ENCODE peak calls at places on chromosome 2, in ten cellular contexts. One of them, this sample, is unnamed.

GRCh38 chr2:71896385-71897144 is 251.1 kb downstream of the CYP26B1 start:
- DNase-seq in aorta: no peak
- DNase-seq in T-cell: no peak
- DNase-seq in type B pancreatic cell: no peak
- DNase-seq in GM04504: no peak
- DNase-seq in stimulated activated CD8-positive, alpha-beta memory T cell treated with anti-CD3 and anti-CD28 coated beads, Interleukin-2, amount 100 ng/mL, for 48 hours: no peak
- DNase-seq in C1 segment of cervical spinal cord: peak
- DNase-seq in cardiac muscle cell: no peak
- DNase-seq in AG09309: no peak
- DNase-seq in T-helper 1 cell: no peak
- DNase-seq in this sample: no peak

GRCh38 chr2:74516070-74516633 is 1.9 kb downstream of the TLX2 start:
- DNase-seq in T-helper 1 cell: peak
- DNase-seq in AG09309: no peak
- DNase-seq in type B pancreatic cell: no peak
- DNase-seq in GM04504: no peak
- DNase-seq in T-cell: peak
- DNase-seq in C1 segment of cervical spinal cord: peak
- DNase-seq in cardiac muscle cell: peak
- DNase-seq in aorta: peak
- DNase-seq in stimulated activated CD8-positive, alpha-beta memory T cell treated with anti-CD3 and anti-CD28 coated beads, Interleukin-2, amount 100 ng/mL, for 48 hours: peak
- DNase-seq in this sample: no peak

GRCh38 chr2:63790491-63790890 is 51.2 kb upstream of the UGP2 start:
- DNase-seq in AG09309: no peak
- DNase-seq in stimulated activated CD8-positive, alpha-beta memory T cell treated with anti-CD3 and anti-CD28 coated beads, Interleukin-2, amount 100 ng/mL, for 48 hours: no peak
- DNase-seq in C1 segment of cervical spinal cord: no peak
- DNase-seq in T-cell: no peak
- DNase-seq in GM04504: no peak
- DNase-seq in type B pancreatic cell: no peak
- DNase-seq in cardiac muscle cell: no peak
- DNase-seq in aorta: no peak
- DNase-seq in T-helper 1 cell: no peak
- DNase-seq in this sample: no peak

GRCh38 chr2:168060956-168061750 is 186.2 kb downstream of the STK39 start:
- DNase-seq in T-helper 1 cell: no peak
- DNase-seq in GM04504: peak
- DNase-seq in stimulated activated CD8-positive, alpha-beta memory T cell treated with anti-CD3 and anti-CD28 coated beads, Interleukin-2, amount 100 ng/mL, for 48 hours: no peak
- DNase-seq in cardiac muscle cell: no peak
- DNase-seq in aorta: no peak
- DNase-seq in T-cell: no peak
- DNase-seq in C1 segment of cervical spinal cord: no peak
- DNase-seq in type B pancreatic cell: no peak
- DNase-seq in AG09309: peak
- DNase-seq in this sample: no peak

GRCh38 chr2:70574618-70575017 is 21.0 kb upstream of the TGFA start:
- DNase-seq in stimulated activated CD8-positive, alpha-beta memory T cell treated with anti-CD3 and anti-CD28 coated beads, Interleukin-2, amount 100 ng/mL, for 48 hours: no peak
- DNase-seq in AG09309: no peak
- DNase-seq in T-helper 1 cell: no peak
- DNase-seq in type B pancreatic cell: no peak
- DNase-seq in aorta: no peak
- DNase-seq in C1 segment of cervical spinal cord: no peak
- DNase-seq in T-cell: no peak
- DNase-seq in GM04504: no peak
- DNase-seq in cardiac muscle cell: no peak
- DNase-seq in this sample: no peak

GRCh38 chr2:39925312-39925711 is 146.3 kb upstream of the THUMPD2 start:
- DNase-seq in AG09309: no peak
- DNase-seq in cardiac muscle cell: no peak
- DNase-seq in type B pancreatic cell: no peak
- DNase-seq in C1 segment of cervical spinal cord: no peak
- DNase-seq in T-helper 1 cell: no peak
- DNase-seq in aorta: no peak
- DNase-seq in stimulated activated CD8-positive, alpha-beta memory T cell treated with anti-CD3 and anti-CD28 coated beads, Interleukin-2, amount 100 ng/mL, for 48 hours: no peak
- DNase-seq in T-cell: no peak
- DNase-seq in GM04504: no peak
- DNase-seq in this sample: no peak

GRCh38 chr2:211737282-211737681 is 801.3 kb downstream of the ERBB4 start:
- DNase-seq in type B pancreatic cell: no peak
- DNase-seq in T-helper 1 cell: no peak
- DNase-seq in C1 segment of cervical spinal cord: no peak
- DNase-seq in T-cell: no peak
- DNase-seq in cardiac muscle cell: no peak
- DNase-seq in aorta: no peak
- DNase-seq in stimulated activated CD8-positive, alpha-beta memory T cell treated with anti-CD3 and anti-CD28 coated beads, Interleukin-2, amount 100 ng/mL, for 48 hours: no peak
- DNase-seq in AG09309: no peak
- DNase-seq in GM04504: no peak
- DNase-seq in this sample: no peak

GRCh38 chr2:71843391-71843850 is 304.2 kb downstream of the CYP26B1 start:
- DNase-seq in T-cell: no peak
- DNase-seq in C1 segment of cervical spinal cord: no peak
- DNase-seq in type B pancreatic cell: no peak
- DNase-seq in cardiac muscle cell: peak
- DNase-seq in AG09309: no peak
- DNase-seq in aorta: no peak
- DNase-seq in stimulated activated CD8-positive, alpha-beta memory T cell treated with anti-CD3 and anti-CD28 coated beads, Interleukin-2, amount 100 ng/mL, for 48 hours: no peak
- DNase-seq in T-helper 1 cell: no peak
- DNase-seq in GM04504: peak
- DNase-seq in this sample: no peak

GRCh38 chr2:162369577-162369976 is 25.6 kb downstream of the GCA start:
- DNase-seq in cardiac muscle cell: no peak
- DNase-seq in aorta: no peak
- DNase-seq in T-helper 1 cell: no peak
- DNase-seq in AG09309: no peak
- DNase-seq in T-cell: no peak
- DNase-seq in type B pancreatic cell: no peak
- DNase-seq in stimulated activated CD8-positive, alpha-beta memory T cell treated with anti-CD3 and anti-CD28 coated beads, Interleukin-2, amount 100 ng/mL, for 48 hours: no peak
- DNase-seq in C1 segment of cervical spinal cord: no peak
- DNase-seq in GM04504: no peak
- DNase-seq in this sample: no peak

GRCh38 chr2:174796319-174796771 is 32.1 kb upstream of the CHRNA1 start:
- DNase-seq in T-cell: no peak
- DNase-seq in T-helper 1 cell: no peak
- DNase-seq in stimulated activated CD8-positive, alpha-beta memory T cell treated with anti-CD3 and anti-CD28 coated beads, Interleukin-2, amount 100 ng/mL, for 48 hours: no peak
- DNase-seq in AG09309: no peak
- DNase-seq in aorta: no peak
- DNase-seq in type B pancreatic cell: no peak
- DNase-seq in cardiac muscle cell: no peak
- DNase-seq in C1 segment of cervical spinal cord: no peak
- DNase-seq in GM04504: no peak
- DNase-seq in this sample: no peak

GRCh38 chr2:178177066-178177679 is 17.1 kb upstream of the OSBPL6 start:
- DNase-seq in T-helper 1 cell: no peak
- DNase-seq in GM04504: peak
- DNase-seq in C1 segment of cervical spinal cord: no peak
- DNase-seq in aorta: no peak
- DNase-seq in stimulated activated CD8-positive, alpha-beta memory T cell treated with anti-CD3 and anti-CD28 coated beads, Interleukin-2, amount 100 ng/mL, for 48 hours: no peak
- DNase-seq in cardiac muscle cell: no peak
- DNase-seq in T-cell: no peak
- DNase-seq in type B pancreatic cell: no peak
- DNase-seq in AG09309: peak
- DNase-seq in this sample: no peak

GRCh38 chr2:44952143-44952805 is 10.8 kb downstream of the SIX3 start:
- DNase-seq in C1 segment of cervical spinal cord: no peak
- DNase-seq in cardiac muscle cell: peak
- DNase-seq in type B pancreatic cell: no peak
- DNase-seq in T-helper 1 cell: no peak
- DNase-seq in aorta: no peak
- DNase-seq in stimulated activated CD8-positive, alpha-beta memory T cell treated with anti-CD3 and anti-CD28 coated beads, Interleukin-2, amount 100 ng/mL, for 48 hours: no peak
- DNase-seq in AG09309: no peak
- DNase-seq in GM04504: peak
- DNase-seq in T-cell: no peak
- DNase-seq in this sample: no peak

GRCh38 chr2:241963223-241963622 is 93.7 kb downstream of the RTP5 start:
- DNase-seq in T-cell: no peak
- DNase-seq in C1 segment of cervical spinal cord: no peak
- DNase-seq in GM04504: no peak
- DNase-seq in aorta: no peak
- DNase-seq in type B pancreatic cell: no peak
- DNase-seq in AG09309: no peak
- DNase-seq in cardiac muscle cell: no peak
- DNase-seq in stimulated activated CD8-positive, alpha-beta memory T cell treated with anti-CD3 and anti-CD28 coated beads, Interleukin-2, amount 100 ng/mL, for 48 hours: no peak
- DNase-seq in T-helper 1 cell: no peak
- DNase-seq in this sample: no peak

GRCh38 chr2:238162516-238163441 is 4.0 kb downstream of the ERFE start:
- DNase-seq in C1 segment of cervical spinal cord: no peak
- DNase-seq in T-cell: no peak
- DNase-seq in stimulated activated CD8-positive, alpha-beta memory T cell treated with anti-CD3 and anti-CD28 coated beads, Interleukin-2, amount 100 ng/mL, for 48 hours: no peak
- DNase-seq in type B pancreatic cell: no peak
- DNase-seq in aorta: peak
- DNase-seq in GM04504: no peak
- DNase-seq in T-helper 1 cell: no peak
- DNase-seq in cardiac muscle cell: no peak
- DNase-seq in AG09309: no peak
- DNase-seq in this sample: no peak

GRCh38 chr2:215527738-215528137 is 91.9 kb upstream of the FN1 start:
- DNase-seq in T-helper 1 cell: no peak
- DNase-seq in AG09309: peak
- DNase-seq in aorta: no peak
- DNase-seq in cardiac muscle cell: no peak
- DNase-seq in T-cell: no peak
- DNase-seq in GM04504: no peak
- DNase-seq in C1 segment of cervical spinal cord: no peak
- DNase-seq in type B pancreatic cell: no peak
- DNase-seq in stimulated activated CD8-positive, alpha-beta memory T cell treated with anti-CD3 and anti-CD28 coated beads, Interleukin-2, amount 100 ng/mL, for 48 hours: no peak
- DNase-seq in this sample: no peak

GRCh38 chr2:70714141-70714905 is 53.7 kb downstream of the ADD2 start:
- DNase-seq in stimulated activated CD8-positive, alpha-beta memory T cell treated with anti-CD3 and anti-CD28 coated beads, Interleukin-2, amount 100 ng/mL, for 48 hours: no peak
- DNase-seq in aorta: no peak
- DNase-seq in T-cell: no peak
- DNase-seq in AG09309: no peak
- DNase-seq in C1 segment of cervical spinal cord: no peak
- DNase-seq in cardiac muscle cell: peak
- DNase-seq in T-helper 1 cell: no peak
- DNase-seq in type B pancreatic cell: peak
- DNase-seq in GM04504: no peak
- DNase-seq in this sample: no peak

GRCh38 chr2:204282525-204282924 is 262.8 kb upstream of the PARD3B start:
- DNase-seq in type B pancreatic cell: no peak
- DNase-seq in T-cell: no peak
- DNase-seq in AG09309: no peak
- DNase-seq in T-helper 1 cell: no peak
- DNase-seq in stimulated activated CD8-positive, alpha-beta memory T cell treated with anti-CD3 and anti-CD28 coated beads, Interleukin-2, amount 100 ng/mL, for 48 hours: no peak
- DNase-seq in aorta: no peak
- DNase-seq in cardiac muscle cell: no peak
- DNase-seq in GM04504: no peak
- DNase-seq in C1 segment of cervical spinal cord: no peak
- DNase-seq in this sample: no peak

GRCh38 chr2:10205201-10205475 is 82.6 kb downstream of the RRM2 start:
- DNase-seq in C1 segment of cervical spinal cord: no peak
- DNase-seq in T-cell: no peak
- DNase-seq in type B pancreatic cell: no peak
- DNase-seq in T-helper 1 cell: no peak
- DNase-seq in aorta: peak
- DNase-seq in stimulated activated CD8-positive, alpha-beta memory T cell treated with anti-CD3 and anti-CD28 coated beads, Interleukin-2, amount 100 ng/mL, for 48 hours: no peak
- DNase-seq in cardiac muscle cell: no peak
- DNase-seq in AG09309: no peak
- DNase-seq in GM04504: no peak
- DNase-seq in this sample: no peak

GRCh38 chr2:59680863-59681262 is 872.6 kb downstream of the BCL11A start:
- DNase-seq in C1 segment of cervical spinal cord: no peak
- DNase-seq in stimulated activated CD8-positive, alpha-beta memory T cell treated with anti-CD3 and anti-CD28 coated beads, Interleukin-2, amount 100 ng/mL, for 48 hours: no peak
- DNase-seq in type B pancreatic cell: no peak
- DNase-seq in T-helper 1 cell: no peak
- DNase-seq in GM04504: no peak
- DNase-seq in T-cell: no peak
- DNase-seq in cardiac muscle cell: no peak
- DNase-seq in aorta: no peak
- DNase-seq in AG09309: no peak
- DNase-seq in this sample: no peak

GRCh38 chr2:101805146-101806088 is 107.9 kb downstream of the MAP4K4 start:
- DNase-seq in AG09309: no peak
- DNase-seq in C1 segment of cervical spinal cord: no peak
- DNase-seq in stimulated activated CD8-positive, alpha-beta memory T cell treated with anti-CD3 and anti-CD28 coated beads, Interleukin-2, amount 100 ng/mL, for 48 hours: no peak
- DNase-seq in T-cell: no peak
- DNase-seq in GM04504: no peak
- DNase-seq in aorta: no peak
- DNase-seq in T-helper 1 cell: no peak
- DNase-seq in cardiac muscle cell: peak
- DNase-seq in type B pancreatic cell: no peak
- DNase-seq in this sample: no peak

GRCh38 chr2:55158111-55158814 is 73.8 kb downstream of the CLHC1 start:
- DNase-seq in T-helper 1 cell: no peak
- DNase-seq in AG09309: no peak
- DNase-seq in type B pancreatic cell: no peak
- DNase-seq in C1 segment of cervical spinal cord: no peak
- DNase-seq in T-cell: no peak
- DNase-seq in cardiac muscle cell: no peak
- DNase-seq in aorta: no peak
- DNase-seq in GM04504: no peak
- DNase-seq in stimulated activated CD8-positive, alpha-beta memory T cell treated with anti-CD3 and anti-CD28 coated beads, Interleukin-2, amount 100 ng/mL, for 48 hours: no peak
- DNase-seq in this sample: no peak

GRCh38 chr2:80068068-80068467 is 236.5 kb downstream of the LRRTM1 start:
- DNase-seq in GM04504: no peak
- DNase-seq in AG09309: no peak
- DNase-seq in T-cell: no peak
- DNase-seq in aorta: no peak
- DNase-seq in stimulated activated CD8-positive, alpha-beta memory T cell treated with anti-CD3 and anti-CD28 coated beads, Interleukin-2, amount 100 ng/mL, for 48 hours: no peak
- DNase-seq in type B pancreatic cell: no peak
- DNase-seq in T-helper 1 cell: no peak
- DNase-seq in cardiac muscle cell: no peak
- DNase-seq in C1 segment of cervical spinal cord: no peak
- DNase-seq in this sample: no peak

GRCh38 chr2:113176696-113177355 is 3.1 kb downstream of the PSD4 start:
- DNase-seq in cardiac muscle cell: no peak
- DNase-seq in AG09309: no peak
- DNase-seq in GM04504: no peak
- DNase-seq in T-cell: no peak
- DNase-seq in T-helper 1 cell: no peak
- DNase-seq in C1 segment of cervical spinal cord: no peak
- DNase-seq in stimulated activated CD8-positive, alpha-beta memory T cell treated with anti-CD3 and anti-CD28 coated beads, Interleukin-2, amount 100 ng/mL, for 48 hours: no peak
- DNase-seq in aorta: no peak
- DNase-seq in type B pancreatic cell: no peak
- DNase-seq in this sample: no peak

GRCh38 chr2:190858817-190859216 is 21.8 kb upstream of the GLS start:
- DNase-seq in T-helper 1 cell: no peak
- DNase-seq in stimulated activated CD8-positive, alpha-beta memory T cell treated with anti-CD3 and anti-CD28 coated beads, Interleukin-2, amount 100 ng/mL, for 48 hours: no peak
- DNase-seq in T-cell: no peak
- DNase-seq in type B pancreatic cell: no peak
- DNase-seq in AG09309: no peak
- DNase-seq in cardiac muscle cell: no peak
- DNase-seq in aorta: no peak
- DNase-seq in C1 segment of cervical spinal cord: no peak
- DNase-seq in GM04504: no peak
- DNase-seq in this sample: no peak

GRCh38 chr2:143575340-143575739 is 446.1 kb downstream of the ARHGAP15 start:
- DNase-seq in T-helper 1 cell: no peak
- DNase-seq in GM04504: no peak
- DNase-seq in type B pancreatic cell: no peak
- DNase-seq in aorta: no peak
- DNase-seq in AG09309: no peak
- DNase-seq in stimulated activated CD8-positive, alpha-beta memory T cell treated with anti-CD3 and anti-CD28 coated beads, Interleukin-2, amount 100 ng/mL, for 48 hours: no peak
- DNase-seq in C1 segment of cervical spinal cord: no peak
- DNase-seq in T-cell: no peak
- DNase-seq in cardiac muscle cell: peak
- DNase-seq in this sample: no peak

GRCh38 chr2:29273704-29274611 is 158.7 kb downstream of the CLIP4 start:
- DNase-seq in AG09309: no peak
- DNase-seq in T-cell: no peak
- DNase-seq in C1 segment of cervical spinal cord: no peak
- DNase-seq in cardiac muscle cell: no peak
- DNase-seq in T-helper 1 cell: no peak
- DNase-seq in GM04504: no peak
- DNase-seq in aorta: no peak
- DNase-seq in stimulated activated CD8-positive, alpha-beta memory T cell treated with anti-CD3 and anti-CD28 coated beads, Interleukin-2, amount 100 ng/mL, for 48 hours: no peak
- DNase-seq in type B pancreatic cell: no peak
- DNase-seq in this sample: no peak

GRCh38 chr2:8547284-8548064 is 134.4 kb upstream of the ID2 start:
- DNase-seq in aorta: peak
- DNase-seq in T-cell: no peak
- DNase-seq in stimulated activated CD8-positive, alpha-beta memory T cell treated with anti-CD3 and anti-CD28 coated beads, Interleukin-2, amount 100 ng/mL, for 48 hours: no peak
- DNase-seq in AG09309: no peak
- DNase-seq in C1 segment of cervical spinal cord: no peak
- DNase-seq in GM04504: no peak
- DNase-seq in T-helper 1 cell: no peak
- DNase-seq in type B pancreatic cell: no peak
- DNase-seq in cardiac muscle cell: no peak
- DNase-seq in this sample: no peak

GRCh38 chr2:169767243-169767888 is 31.3 kb upstream of the SSB start:
- DNase-seq in type B pancreatic cell: no peak
- DNase-seq in C1 segment of cervical spinal cord: no peak
- DNase-seq in T-cell: peak
- DNase-seq in GM04504: peak
- DNase-seq in cardiac muscle cell: peak
- DNase-seq in AG09309: no peak
- DNase-seq in T-helper 1 cell: no peak
- DNase-seq in stimulated activated CD8-positive, alpha-beta memory T cell treated with anti-CD3 and anti-CD28 coated beads, Interleukin-2, amount 100 ng/mL, for 48 hours: no peak
- DNase-seq in aorta: no peak
- DNase-seq in this sample: no peak